ENCODE peak calls at places on chromosomes 5 and 9, in five cellular contexts. J is caudate nucleus, H is lower lobe of right lung, C is aorta, Q is RWPE1. V is an unnamed sample.

GRCh38 chr9:125747765-125748510 is 765 bp downstream of the PBX3 start:
- DNase-seq in J (no peak), H (peak), C (peak), Q (peak), V (no peak)

GRCh38 chr5:670396-671270 is 22.5 kb downstream of the TPPP start:
- DNase-seq in J (no peak), H (peak), C (peak), Q (no peak), V (no peak)

GRCh38 chr9:8895498-8896224 is 1096.1 kb upstream of the DMAC1 start:
- DNase-seq in J (no peak), H (no peak), C (no peak), Q (no peak), V (no peak)

GRCh38 chr5:55063220-55063863 is 39.1 kb upstream of the GZMA start:
- DNase-seq in J (no peak), H (no peak), C (no peak), Q (peak), V (no peak)

GRCh38 chr9:98625728-98626127 is 83.0 kb downstream of the GABBR2 start:
- DNase-seq in J (no peak), H (no peak), C (no peak), Q (no peak), V (no peak)

GRCh38 chr9:137375321-137376058 is 47.5 kb downstream of the EXD3 start:
- DNase-seq in J (no peak), H (no peak), C (no peak), Q (no peak), V (no peak)

GRCh38 chr9:132144708-132145365 is 17.0 kb upstream of the NTNG2 start:
- DNase-seq in J (no peak), H (no peak), C (no peak), Q (peak), V (no peak)

GRCh38 chr9:34382054-34382453 is 5.4 kb upstream of the MYORG start:
- DNase-seq in J (no peak), H (no peak), C (no peak), Q (no peak), V (no peak)

GRCh38 chr5:82295144-82295543 is 17.0 kb upstream of the RPS23 start:
- DNase-seq in J (no peak), H (no peak), C (no peak), Q (no peak), V (no peak)

GRCh38 chr5:66284588-66285342 is 140.7 kb downstream of the SREK1 start:
- DNase-seq in J (no peak), H (no peak), C (no peak), Q (no peak), V (no peak)

GRCh38 chr9:110650261-110650660 is 18.3 kb upstream of the MUSK start:
- DNase-seq in J (no peak), H (no peak), C (no peak), Q (no peak), V (no peak)

GRCh38 chr5:141605523-141606277 is 13.1 kb downstream of the DIAPH1 start:
- DNase-seq in J (no peak), H (peak), C (peak), Q (no peak), V (no peak)

GRCh38 chr9:130869250-130869649 is 27.4 kb downstream of the QRFP start:
- DNase-seq in J (no peak), H (no peak), C (no peak), Q (no peak), V (no peak)

GRCh38 chr9:121699271-121700164 is 48.1 kb downstream of the DAB2IP start:
- DNase-seq in J (no peak), H (peak), C (peak), Q (no peak), V (no peak)

GRCh38 chr9:37215456-37216229 is 95.3 kb downstream of the ZCCHC7 start:
- DNase-seq in J (no peak), H (no peak), C (no peak), Q (peak), V (no peak)

GRCh38 chr5:96195053-96195452 is 233.4 kb upstream of the ELL2 start:
- DNase-seq in J (no peak), H (no peak), C (no peak), Q (no peak), V (no peak)

GRCh38 chr9:129225815-129226214 is 47.8 kb upstream of the IER5L start:
- DNase-seq in J (peak), H (peak), C (peak), Q (peak), V (no peak)

GRCh38 chr5:139415221-139415861 is 11.5 kb upstream of the SPATA24 start:
- DNase-seq in J (peak), H (no peak), C (no peak), Q (peak), V (peak)

GRCh38 chr9:20028192-20028848 is 239.5 kb upstream of the SLC24A2 start:
- DNase-seq in J (no peak), H (no peak), C (no peak), Q (no peak), V (no peak)

GRCh38 chr9:123864291-123864690 is 65.6 kb downstream of the DENND1A start:
- DNase-seq in J (no peak), H (no peak), C (no peak), Q (no peak), V (no peak)

GRCh38 chr5:147188200-147189108 is 46.4 kb upstream of the STK32A start:
- DNase-seq in J (no peak), H (no peak), C (no peak), Q (peak), V (no peak)

GRCh38 chr5:76252437-76252836 is 150.6 kb upstream of the IQGAP2 start:
- DNase-seq in J (no peak), H (no peak), C (no peak), Q (peak), V (peak)

GRCh38 chr9:131657890-131658752 is 81.8 kb downstream of the RAPGEF1 start:
- DNase-seq in J (no peak), H (no peak), C (no peak), Q (peak), V (peak)

GRCh38 chr9:98226516-98226915 is 28.9 kb downstream of the TBC1D2 start:
- DNase-seq in J (no peak), H (no peak), C (no peak), Q (no peak), V (no peak)

GRCh38 chr9:70971698-70972097 is 149.7 kb downstream of the TRPM3 start:
- DNase-seq in J (no peak), H (no peak), C (no peak), Q (no peak), V (no peak)

GRCh38 chr9:4339357-4339756 is 39.5 kb upstream of the GLIS3 start:
- DNase-seq in J (peak), H (peak), C (peak), Q (peak), V (peak)

GRCh38 chr5:142000709-142001484 is 11.9 kb downstream of the GNPDA1 start:
- DNase-seq in J (no peak), H (no peak), C (no peak), Q (no peak), V (no peak)

GRCh38 chr9:124321416-124321815 is 63.7 kb downstream of the NEK6 start:
- DNase-seq in J (no peak), H (no peak), C (no peak), Q (no peak), V (no peak)

GRCh38 chr9:127421057-127421456 is 3.1 kb upstream of the ZNF79 start:
- DNase-seq in J (no peak), H (no peak), C (no peak), Q (no peak), V (no peak)

GRCh38 chr5:113336975-113337374 is 97.8 kb downstream of the TSSK1B start:
- DNase-seq in J (no peak), H (no peak), C (peak), Q (peak), V (no peak)

GRCh38 chr5:111447822-111448221 is 64.5 kb downstream of the STARD4 start:
- DNase-seq in J (no peak), H (no peak), C (no peak), Q (no peak), V (no peak)

GRCh38 chr9:78985084-78985738 is 586.6 kb upstream of the TLE4 start:
- DNase-seq in J (no peak), H (no peak), C (no peak), Q (no peak), V (no peak)

GRCh38 chr5:64883912-64884311 is 115.2 kb downstream of the CWC27 start:
- DNase-seq in J (no peak), H (no peak), C (no peak), Q (no peak), V (peak)

GRCh38 chr9:92151691-92152393 is 36.6 kb upstream of the SPTLC1 start:
- DNase-seq in J (no peak), H (no peak), C (no peak), Q (peak), V (peak)

GRCh38 chr5:113235884-113236283 is 198.9 kb downstream of the TSSK1B start:
- DNase-seq in J (no peak), H (no peak), C (no peak), Q (no peak), V (no peak)

GRCh38 chr9:26687421-26687820 is 205.2 kb downstream of the CAAP1 start:
- DNase-seq in J (no peak), H (no peak), C (no peak), Q (no peak), V (no peak)

GRCh38 chr9:115353681-115354080 is 235.7 kb upstream of the TNC start:
- DNase-seq in J (no peak), H (no peak), C (no peak), Q (no peak), V (no peak)

GRCh38 chr9:134719331-134719730 is 77.7 kb downstream of the COL5A1 start:
- DNase-seq in J (no peak), H (no peak), C (no peak), Q (no peak), V (no peak)

GRCh38 chr9:134721344-134721743 is 79.7 kb downstream of the COL5A1 start:
- DNase-seq in J (no peak), H (no peak), C (no peak), Q (no peak), V (no peak)

GRCh38 chr9:134720136-134720753 is 78.6 kb downstream of the COL5A1 start:
- DNase-seq in J (no peak), H (no peak), C (no peak), Q (no peak), V (no peak)

GRCh38 chr9:134722120-134722701 is 80.6 kb downstream of the COL5A1 start:
- DNase-seq in J (no peak), H (no peak), C (no peak), Q (no peak), V (no peak)

DNA sequence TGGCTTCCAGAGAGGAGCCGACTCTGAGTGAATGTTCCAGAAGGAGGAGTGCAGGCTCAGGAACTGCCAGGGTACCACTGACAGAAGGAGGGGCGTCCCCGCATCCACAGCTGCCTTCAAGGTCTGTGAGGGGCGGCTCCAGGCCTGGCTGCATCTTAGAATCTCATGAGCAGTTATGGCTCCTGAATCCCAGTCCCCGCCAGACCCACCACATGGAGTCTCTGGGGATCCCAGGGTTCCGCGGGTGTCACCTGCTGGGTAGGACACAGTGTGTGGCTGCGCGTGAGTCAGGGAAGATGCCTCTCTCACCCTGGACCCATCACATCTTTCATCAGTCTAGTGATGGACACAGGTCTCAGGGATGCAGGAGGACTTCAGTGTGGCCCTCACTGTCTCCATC is 79.2 kb downstream of the COL5A1 start:
- DNase-seq in J (no peak), H (no peak), C (no peak), Q (no peak), V (no peak)
- H3K27ac ChIP-seq in J (no peak), H (no peak), C (no peak), Q (peak), V (no peak)

GRCh38 chr5:149621415-149622098 is 40.3 kb downstream of the ARHGEF37 start:
- DNase-seq in J (no peak), H (no peak), C (no peak), Q (no peak), V (no peak)

GRCh38 chr5:149616727-149617284 is 35.5 kb downstream of the ARHGEF37 start:
- DNase-seq in J (no peak), H (no peak), C (no peak), Q (no peak), V (no peak)

GRCh38 chr5:149617760-149618306 is 36.5 kb downstream of the ARHGEF37 start:
- DNase-seq in J (no peak), H (no peak), C (no peak), Q (no peak), V (no peak)

GRCh38 chr5:149615976-149616375 is 34.7 kb downstream of the ARHGEF37 start:
- DNase-seq in J (no peak), H (no peak), C (no peak), Q (no peak), V (no peak)

DNA sequence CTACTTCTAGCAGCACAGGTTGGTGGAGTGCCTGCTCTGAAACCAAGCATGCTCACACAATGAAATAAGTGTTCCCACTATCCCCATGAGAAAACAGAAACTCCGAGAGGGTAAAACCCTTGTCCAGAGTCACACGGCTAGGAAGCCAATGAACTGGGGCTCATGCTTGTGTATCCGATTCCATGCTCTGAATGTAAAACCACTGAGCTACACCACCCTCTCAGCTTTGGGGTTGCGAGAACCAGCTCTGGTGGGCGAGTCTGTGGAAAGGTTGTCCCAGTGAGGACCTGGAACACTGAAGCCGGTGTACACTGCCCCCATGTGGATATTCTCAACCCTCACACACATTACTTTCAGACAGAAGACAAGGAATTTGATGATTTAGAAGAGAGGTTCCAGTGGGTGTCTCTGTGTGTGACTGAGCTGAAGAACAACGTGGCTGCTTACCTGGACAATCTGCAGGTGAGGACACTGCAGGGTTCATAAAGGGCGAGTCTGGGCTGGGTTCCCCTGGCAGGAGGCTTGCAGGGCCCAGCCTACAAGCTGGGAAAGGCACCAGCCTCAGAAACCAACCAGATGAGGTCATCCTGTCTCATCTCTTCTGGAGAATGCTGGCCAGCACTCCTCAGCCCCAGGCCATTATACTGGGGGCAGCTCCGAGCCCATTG is 37.4 kb downstream of the ARHGEF37 start:
- DNase-seq in J (no peak), H (no peak), C (no peak), Q (peak), V (peak)
- H3K27ac ChIP-seq in J (no peak), H (no peak), C (no peak), Q (peak), V (peak)

DNA sequence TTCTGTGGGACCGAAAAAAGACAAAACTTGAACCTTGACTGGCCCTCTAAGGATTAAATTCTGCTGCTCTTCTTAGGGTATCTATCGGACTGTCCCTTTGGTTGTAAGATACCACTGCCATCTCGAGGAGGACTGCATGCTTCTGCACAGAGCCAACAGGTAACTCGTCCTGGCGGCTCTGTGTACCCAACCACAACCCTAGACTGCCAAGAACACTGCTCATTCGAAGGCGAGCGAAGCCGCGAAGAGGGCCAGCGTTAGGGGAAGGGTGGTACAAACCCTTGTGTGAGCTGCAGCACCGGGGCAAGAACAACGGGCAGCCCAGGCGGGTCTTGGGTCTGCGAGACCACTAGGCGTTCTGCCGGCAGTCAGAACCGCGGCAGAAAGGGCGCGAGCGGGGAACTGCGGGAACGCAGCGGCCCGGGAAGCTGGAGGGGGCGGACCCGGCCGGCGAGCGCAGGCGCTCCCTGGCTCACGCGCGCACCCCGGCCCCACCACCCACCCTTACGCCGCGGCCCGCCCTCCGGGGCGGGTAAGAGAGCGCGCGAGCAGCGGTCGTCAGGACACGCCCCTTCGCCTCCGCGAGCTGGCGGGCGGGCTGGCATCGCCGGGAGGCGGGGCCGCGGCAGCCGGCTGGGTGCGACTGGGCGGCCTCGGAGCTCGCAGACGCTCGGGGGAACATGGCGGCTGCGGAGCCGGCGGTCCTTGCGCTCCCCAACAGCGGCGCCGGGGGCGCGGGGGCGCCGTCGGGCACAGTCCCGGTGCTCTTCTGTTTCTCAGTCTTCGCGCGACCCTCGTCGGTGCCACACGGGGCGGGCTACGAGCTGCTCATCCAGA is at the start of gene ISOC1:
- DNase-seq in J (peak), H (peak), C (peak), Q (peak), V (no peak)
- H3K27ac ChIP-seq in J (peak), H (peak), C (peak), Q (peak), V (peak)

GRCh38 chr9:88511906-88512305 is 23.1 kb upstream of the NXNL2 start:
- DNase-seq in J (no peak), H (peak), C (no peak), Q (no peak), V (no peak)

DNA sequence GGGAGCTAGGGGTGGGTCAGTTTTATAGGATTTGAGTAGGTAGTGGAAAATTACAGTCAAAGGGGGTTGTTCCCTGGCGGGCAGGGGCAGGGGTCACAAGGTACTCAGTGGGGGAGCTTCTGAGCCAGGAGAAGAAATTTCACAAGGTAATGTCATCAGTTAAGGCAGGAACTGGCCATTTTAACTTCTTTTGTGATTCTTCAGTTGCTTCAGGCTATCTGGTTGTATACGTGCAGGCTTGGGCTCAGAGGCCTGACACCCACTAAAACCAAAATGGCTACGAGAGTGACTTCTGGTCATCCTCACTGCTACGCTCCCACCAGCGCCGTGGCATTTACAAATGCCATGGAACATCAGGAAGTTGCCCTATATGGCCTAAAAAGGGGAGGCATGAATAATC is 20.7 kb upstream of the NXNL2 start:
- DNase-seq in J (no peak), H (peak), C (no peak), Q (no peak), V (no peak)
- H3K27ac ChIP-seq in J (no peak), H (no peak), C (no peak), Q (no peak), V (no peak)

GRCh38 chr5:178941361-178941760 is 363 bp downstream of the ZNF454 start:
- DNase-seq in J (no peak), H (peak), C (no peak), Q (no peak), V (no peak)
- H3K27ac ChIP-seq in J (no peak), H (peak), C (no peak), Q (no peak), V (no peak)

GRCh38 chr5:179858586-179859427 is at the start of gene MRNIP:
- DNase-seq in J (peak), H (peak), C (peak), Q (peak), V (peak)

GRCh38 chr5:179858241-179858585 is 404 bp downstream of the MRNIP start:
- DNase-seq in J (peak), H (peak), C (no peak), Q (peak), V (no peak)

GRCh38 chr5:179854356-179854755 is 4.3 kb downstream of the MRNIP start:
- DNase-seq in J (no peak), H (no peak), C (no peak), Q (no peak), V (no peak)

GRCh38 chr5:179852993-179853547 is 5.5 kb downstream of the MRNIP start:
- DNase-seq in J (no peak), H (no peak), C (no peak), Q (no peak), V (no peak)
- H3K27ac ChIP-seq in J (no peak), H (no peak), C (no peak), Q (peak), V (no peak)

DNA sequence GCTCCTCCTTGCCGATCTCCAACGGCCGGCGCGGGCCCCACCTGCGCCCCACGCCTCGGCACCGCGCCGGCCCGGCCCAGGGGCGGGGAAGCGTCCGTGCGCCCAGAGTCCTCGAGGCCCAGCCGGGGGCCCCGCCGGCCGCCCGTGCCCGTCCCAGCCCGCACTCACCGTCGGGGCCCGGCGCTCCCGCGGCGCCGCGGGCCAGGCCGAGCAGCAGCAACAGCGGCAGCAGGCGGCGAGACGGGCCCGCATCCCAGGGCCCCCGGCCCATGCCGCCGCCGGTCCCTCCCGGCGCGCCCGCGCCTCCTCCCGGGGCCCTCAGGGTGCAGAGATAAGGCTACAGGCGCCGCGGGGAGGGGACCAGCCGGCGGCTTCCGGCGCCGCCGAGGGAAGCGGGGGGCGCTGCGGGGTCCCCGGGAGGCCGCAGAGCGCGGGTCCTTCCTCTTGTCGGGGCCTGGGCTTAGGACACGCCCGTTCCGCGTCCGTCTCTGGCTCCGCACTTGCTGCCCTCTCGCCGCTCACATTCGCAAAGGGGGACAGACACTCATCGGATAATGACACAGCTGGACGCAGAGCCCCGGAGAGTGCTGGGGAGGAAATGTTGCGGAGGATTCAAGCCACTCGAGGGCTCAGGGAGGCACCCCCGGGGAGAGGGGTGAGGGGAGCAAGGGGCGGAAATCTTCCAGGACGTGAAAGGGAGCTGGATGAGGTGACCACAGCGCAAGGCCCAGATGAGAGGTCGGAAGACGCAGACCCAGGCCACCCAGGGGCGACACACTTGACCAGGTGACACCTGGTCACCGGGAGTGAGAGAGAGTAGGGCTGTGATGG is at the start of gene SUSD1:
- DNase-seq in J (no peak), H (peak), C (peak), Q (peak), V (no peak)
- H3K27ac ChIP-seq in J (no peak), H (peak), C (no peak), Q (peak), V (peak)

V was measured in epithelial cell of prostate.